ENCODE peak calls at places on chromosomes 6 and 20, in four cellular contexts. One of them, this sample, is unnamed.

GRCh38 chr6:155142902-155143609 is 120.8 kb upstream of the CLDN20 start:
- DNase-seq in substantia nigra: no peak
- DNase-seq in glomerular endothelial cell: no peak
- DNase-seq in IMR-90: peak
- DNase-seq in this sample: no peak

GRCh38 chr6:108616544-108616943 is 55.8 kb downstream of the FOXO3 start:
- DNase-seq in substantia nigra: no peak
- DNase-seq in glomerular endothelial cell: no peak
- DNase-seq in IMR-90: peak
- DNase-seq in this sample: no peak

GRCh38 chr6:169838291-169839028 is 87.0 kb downstream of the ERMARD start:
- DNase-seq in substantia nigra: no peak
- DNase-seq in glomerular endothelial cell: no peak
- DNase-seq in IMR-90: no peak
- DNase-seq in this sample: no peak

GRCh38 chr6:148223424-148223842 is 119.2 kb upstream of the SASH1 start:
- DNase-seq in substantia nigra: no peak
- DNase-seq in glomerular endothelial cell: no peak
- DNase-seq in IMR-90: peak
- DNase-seq in this sample: peak

GRCh38 chr6:36731622-36732310 is 34.1 kb downstream of the RAB44 start:
- DNase-seq in substantia nigra: no peak
- DNase-seq in glomerular endothelial cell: no peak
- DNase-seq in IMR-90: no peak
- DNase-seq in this sample: no peak

GRCh38 chr20:43827940-43828562 is 86.6 kb upstream of the TOX2 start:
- DNase-seq in substantia nigra: no peak
- DNase-seq in glomerular endothelial cell: no peak
- DNase-seq in IMR-90: no peak
- DNase-seq in this sample: no peak

GRCh38 chr6:149960488-149960887 is 3.3 kb upstream of the ULBP1 start:
- DNase-seq in substantia nigra: no peak
- DNase-seq in glomerular endothelial cell: no peak
- DNase-seq in IMR-90: no peak
- DNase-seq in this sample: no peak

GRCh38 chr6:146543940-146544661 is 468 bp downstream of the RAB32 start:
- DNase-seq in substantia nigra: peak
- DNase-seq in glomerular endothelial cell: no peak
- DNase-seq in IMR-90: peak
- DNase-seq in this sample: peak

GRCh38 chr6:168440520-168441433 is at the start of gene SMOC2:
- DNase-seq in substantia nigra: no peak
- DNase-seq in glomerular endothelial cell: no peak
- DNase-seq in IMR-90: no peak
- DNase-seq in this sample: peak

GRCh38 chr6:38107073-38107472 is 287.5 kb downstream of the ZFAND3 start:
- DNase-seq in substantia nigra: no peak
- DNase-seq in glomerular endothelial cell: no peak
- DNase-seq in IMR-90: no peak
- DNase-seq in this sample: no peak

GRCh38 chr6:110013396-110013795 is 35.3 kb downstream of the GPR6 start:
- DNase-seq in substantia nigra: no peak
- DNase-seq in glomerular endothelial cell: no peak
- DNase-seq in IMR-90: no peak
- DNase-seq in this sample: peak

GRCh38 chr20:6920991-6921613 is 153.6 kb downstream of the BMP2 start:
- DNase-seq in substantia nigra: no peak
- DNase-seq in glomerular endothelial cell: no peak
- DNase-seq in IMR-90: no peak
- DNase-seq in this sample: no peak

GRCh38 chr6:10465633-10466499 is 51.0 kb upstream of the TFAP2A start:
- DNase-seq in substantia nigra: no peak
- DNase-seq in glomerular endothelial cell: no peak
- DNase-seq in IMR-90: peak
- DNase-seq in this sample: no peak

GRCh38 chr6:69145062-69145461 is 510.0 kb downstream of the ADGRB3 start:
- DNase-seq in substantia nigra: no peak
- DNase-seq in glomerular endothelial cell: no peak
- DNase-seq in IMR-90: no peak
- DNase-seq in this sample: no peak

GRCh38 chr6:170535002-170535401 is 18.1 kb downstream of the PSMB1 start:
- DNase-seq in substantia nigra: no peak
- DNase-seq in glomerular endothelial cell: no peak
- DNase-seq in IMR-90: no peak
- DNase-seq in this sample: no peak

GRCh38 chr6:154370545-154370944 is 13.9 kb upstream of the IPCEF1 start:
- DNase-seq in substantia nigra: no peak
- DNase-seq in glomerular endothelial cell: no peak
- DNase-seq in IMR-90: peak
- DNase-seq in this sample: peak

GRCh38 chr20:12592756-12593155 is 416.0 kb upstream of the SPTLC3 start:
- DNase-seq in substantia nigra: no peak
- DNase-seq in glomerular endothelial cell: no peak
- DNase-seq in IMR-90: no peak
- DNase-seq in this sample: no peak

GRCh38 chr6:132811276-132811675 is 3.1 kb upstream of the RPS12 start:
- DNase-seq in substantia nigra: no peak
- DNase-seq in glomerular endothelial cell: no peak
- DNase-seq in IMR-90: peak
- DNase-seq in this sample: no peak

GRCh38 chr20:62167474-62167873 is 15.4 kb upstream of the MTG2 start:
- DNase-seq in substantia nigra: no peak
- DNase-seq in glomerular endothelial cell: no peak
- DNase-seq in IMR-90: no peak
- DNase-seq in this sample: no peak

GRCh38 chr6:121857551-121857950 is 422.1 kb downstream of the GJA1 start:
- DNase-seq in substantia nigra: no peak
- DNase-seq in glomerular endothelial cell: no peak
- DNase-seq in IMR-90: peak
- DNase-seq in this sample: no peak

GRCh38 chr6:28772480-28773381 is 151.1 kb downstream of the TRIM27 start:
- DNase-seq in substantia nigra: no peak
- DNase-seq in glomerular endothelial cell: no peak
- DNase-seq in IMR-90: no peak
- DNase-seq in this sample: no peak

GRCh38 chr6:32087574-32088486 is 21.3 kb downstream of the TNXB start:
- DNase-seq in substantia nigra: no peak
- DNase-seq in glomerular endothelial cell: no peak
- DNase-seq in IMR-90: peak
- DNase-seq in this sample: no peak

GRCh38 chr6:32153252-32153834 is 598 bp upstream of the PPT2 start:
- DNase-seq in substantia nigra: no peak
- DNase-seq in glomerular endothelial cell: no peak
- DNase-seq in IMR-90: peak
- DNase-seq in this sample: no peak

GRCh38 chr20:5920581-5920980 is 29.8 kb downstream of the TRMT6 start:
- DNase-seq in substantia nigra: no peak
- DNase-seq in glomerular endothelial cell: no peak
- DNase-seq in IMR-90: no peak
- DNase-seq in this sample: no peak

GRCh38 chr6:39137235-39137634 is 22.2 kb upstream of the SAYSD1 start:
- DNase-seq in substantia nigra: no peak
- DNase-seq in glomerular endothelial cell: no peak
- DNase-seq in IMR-90: peak
- DNase-seq in this sample: no peak

GRCh38 chr20:50379991-50380696 is 130.0 kb upstream of the PTPN1 start:
- DNase-seq in substantia nigra: no peak
- DNase-seq in glomerular endothelial cell: no peak
- DNase-seq in IMR-90: no peak
- DNase-seq in this sample: no peak

GRCh38 chr6:160831751-160832150 is 129.7 kb downstream of the PLG start:
- DNase-seq in substantia nigra: no peak
- DNase-seq in glomerular endothelial cell: no peak
- DNase-seq in IMR-90: no peak
- DNase-seq in this sample: no peak

GRCh38 chr6:108368431-108369030 is 73.7 kb downstream of the AFG1L start:
- DNase-seq in substantia nigra: no peak
- DNase-seq in glomerular endothelial cell: no peak
- DNase-seq in IMR-90: no peak
- DNase-seq in this sample: no peak

GRCh38 chr6:166417285-166417691 is 34.5 kb upstream of the MPC1 start:
- DNase-seq in substantia nigra: no peak
- DNase-seq in glomerular endothelial cell: no peak
- DNase-seq in IMR-90: no peak
- DNase-seq in this sample: no peak

GRCh38 chr6:168150551-168151444 is 71.8 kb upstream of the FRMD1 start:
- DNase-seq in substantia nigra: no peak
- DNase-seq in glomerular endothelial cell: no peak
- DNase-seq in IMR-90: no peak
- DNase-seq in this sample: peak

GRCh38 chr20:39421571-39422099 is 459.5 kb downstream of the DHX35 start:
- DNase-seq in substantia nigra: no peak
- DNase-seq in glomerular endothelial cell: no peak
- DNase-seq in IMR-90: no peak
- DNase-seq in this sample: no peak

GRCh38 chr20:51487076-51487475 is 55.4 kb downstream of the NFATC2 start:
- DNase-seq in substantia nigra: no peak
- DNase-seq in glomerular endothelial cell: no peak
- DNase-seq in IMR-90: no peak
- DNase-seq in this sample: no peak

GRCh38 chr6:80637312-80637711 is 530.8 kb downstream of the BCKDHB start:
- DNase-seq in substantia nigra: no peak
- DNase-seq in glomerular endothelial cell: no peak
- DNase-seq in IMR-90: peak
- DNase-seq in this sample: no peak

This sample was measured in putamen.